ENCODE peak calls at places on chromosomes 3 and 15, in ten cellular contexts. G is GM12891; V is upper lobe of right lung; R is GM12878; N is activated CD8-positive, alpha-beta memory T cell treated with anti-CD3 and anti-CD28 coated beads for 4 hours; X is Calu3; T is HT-29; H is iPS-NIHi11; P is NCI-H1092; F is astrocyte of the spinal cord. L is an unnamed sample.

GRCh38 chr3:162390891-162391290 is 894.3 kb downstream of the OTOL1 start:
- DNase-seq in N (no peak), T (no peak), V (no peak), R (no peak), F (peak), P (no peak), H (no peak), X (no peak), G (no peak), L (no peak)

GRCh38 chr15:21270474-21270873 is 169.8 kb downstream of the POTEB3 start:
- DNase-seq in F (peak), N (no peak), T (no peak), G (no peak), X (no peak), P (no peak), V (no peak), R (no peak), H (no peak), L (no peak)

GRCh38 chr3:44981220-44981619 is 5.2 kb downstream of the EXOSC7 start:
- DNase-seq in H (no peak), N (no peak), F (no peak), P (no peak), V (no peak), R (no peak), X (no peak), T (no peak), G (no peak), L (no peak)

GRCh38 chr3:13012228-13012691 is 61.0 kb downstream of the IQSEC1 start:
- DNase-seq in V (peak), N (no peak), X (no peak), R (peak), P (peak), T (no peak), G (no peak), F (no peak), H (no peak), L (peak)

GRCh38 chr3:195807681-195808121 is 4.0 kb downstream of the MUC4 start:
- DNase-seq in G (no peak), F (no peak), P (no peak), T (no peak), R (no peak), V (no peak), N (no peak), H (no peak), X (no peak), L (peak)

GRCh38 chr15:68354923-68355322 is 77.0 kb downstream of the ITGA11 start:
- DNase-seq in V (no peak), X (no peak), P (no peak), T (no peak), N (no peak), H (no peak), F (peak), G (no peak), R (no peak), L (no peak)

GRCh38 chr15:35630570-35630969 is 84.6 kb upstream of the DPH6 start:
- DNase-seq in V (no peak), R (no peak), F (no peak), N (no peak), G (no peak), P (no peak), H (peak), T (no peak), X (peak), L (no peak)

GRCh38 chr3:123286308-123287023 is 84.7 kb downstream of the SEC22A start:
- DNase-seq in R (no peak), H (peak), P (no peak), N (no peak), V (no peak), F (peak), G (peak), T (peak), X (peak), L (no peak)

GRCh38 chr3:42541079-42541478 is 38.6 kb downstream of the VIPR1 start:
- DNase-seq in T (no peak), P (no peak), N (no peak), X (no peak), G (no peak), V (no peak), F (no peak), H (no peak), R (no peak), L (no peak)

GRCh38 chr15:73330206-73331051 is 38.3 kb downstream of the HCN4 start:
- DNase-seq in X (no peak), P (no peak), T (no peak), H (no peak), G (no peak), R (no peak), N (no peak), V (peak), F (no peak), L (no peak)

GRCh38 chr3:96622878-96623277 is 191.5 kb upstream of the EPHA6 start:
- DNase-seq in V (no peak), R (no peak), T (no peak), X (no peak), N (no peak), H (no peak), P (no peak), G (no peak), F (no peak), L (no peak)

GRCh38 chr3:123285931-123286307 is 84.2 kb downstream of the SEC22A start:
- DNase-seq in T (no peak), V (no peak), X (no peak), H (no peak), F (no peak), P (no peak), R (no peak), N (no peak), G (no peak), L (no peak)

GRCh38 chr15:76935620-76936019 is 4.1 kb downstream of the RCN2 start:
- DNase-seq in R (peak), V (no peak), G (no peak), P (no peak), X (no peak), H (no peak), F (no peak), T (no peak), N (no peak), L (no peak)

GRCh38 chr3:181913254-181913653 is 201.5 kb downstream of the SOX2 start:
- DNase-seq in G (no peak), P (no peak), R (no peak), X (no peak), H (no peak), N (no peak), V (no peak), F (no peak), T (peak), L (no peak)

GRCh38 chr3:38829404-38829803 is 13.4 kb upstream of the SCN10A start:
- DNase-seq in N (no peak), T (peak), R (no peak), P (no peak), X (peak), F (peak), V (no peak), G (no peak), H (no peak), L (no peak)

GRCh38 chr3:99532246-99532645 is 106.1 kb upstream of the COL8A1 start:
- DNase-seq in X (peak), H (peak), R (no peak), G (no peak), P (no peak), V (no peak), N (no peak), T (peak), F (peak), L (no peak)

GRCh38 chr3:181710581-181711255 is 1.0 kb upstream of the SOX2 start:
- DNase-seq in V (no peak), X (no peak), H (peak), N (no peak), T (no peak), F (peak), P (no peak), R (no peak), G (no peak), L (no peak)

GRCh38 chr3:11638669-11639402 is 4.9 kb downstream of the VGLL4 start:
- DNase-seq in H (no peak), X (no peak), P (no peak), F (no peak), R (no peak), V (no peak), G (no peak), N (no peak), T (no peak), L (no peak)

GRCh38 chr3:77407454-77407853 is 367.6 kb downstream of the ROBO2 start:
- DNase-seq in F (no peak), T (no peak), X (no peak), G (no peak), N (no peak), R (no peak), H (no peak), V (no peak), P (no peak), L (no peak)

GRCh38 chr15:74482661-74483060 is 21.7 kb upstream of the UBL7 start:
- DNase-seq in N (no peak), V (no peak), T (peak), F (no peak), H (peak), R (no peak), G (no peak), P (no peak), X (no peak), L (no peak)

GRCh38 chr15:69478259-69478687 is 25.7 kb downstream of the RPLP1 start:
- DNase-seq in P (peak), V (peak), G (peak), X (peak), H (peak), T (peak), F (peak), N (no peak), R (no peak), L (peak)

GRCh38 chr15:38252481-38253311 is at the start of gene SPRED1:
- DNase-seq in R (no peak), G (peak), X (peak), P (no peak), V (peak), H (peak), T (peak), F (no peak), N (no peak), L (peak)

GRCh38 chr3:30544811-30545210 is 61.6 kb upstream of the TGFBR2 start:
- DNase-seq in X (no peak), G (no peak), N (no peak), H (no peak), P (no peak), V (no peak), R (no peak), T (peak), F (peak), L (no peak)

GRCh38 chr3:157499342-157499963 is 3.8 kb downstream of the VEPH1 start:
- DNase-seq in N (no peak), X (peak), H (peak), R (no peak), T (peak), P (no peak), V (peak), F (peak), G (no peak), L (no peak)

GRCh38 chr15:56763496-56763895 is 30.2 kb upstream of the ZNF280D start:
- DNase-seq in T (peak), F (no peak), H (no peak), R (no peak), X (no peak), G (no peak), V (no peak), N (no peak), P (no peak), L (no peak)

GRCh38 chr15:72172796-72173195 is 24.8 kb downstream of the GRAMD2A start:
- DNase-seq in F (no peak), G (no peak), H (no peak), X (no peak), R (no peak), V (peak), N (no peak), T (no peak), P (no peak), L (no peak)

GRCh38 chr3:194870394-194871110 is 184.9 kb downstream of the FAM43A start:
- DNase-seq in N (no peak), P (no peak), X (no peak), R (no peak), T (no peak), G (no peak), V (no peak), F (peak), H (no peak), L (no peak)

GRCh38 chr3:42685363-42685881 is at the start of gene KLHL40:
- DNase-seq in T (no peak), F (no peak), P (no peak), V (no peak), H (no peak), R (no peak), X (no peak), N (no peak), G (no peak), L (peak)

GRCh38 chr3:197088370-197088769 is 58.8 kb upstream of the MELTF start:
- DNase-seq in P (no peak), V (no peak), H (no peak), T (no peak), F (no peak), R (no peak), G (no peak), X (no peak), N (no peak), L (no peak)

GRCh38 chr3:184059424-184059823 is 6.6 kb downstream of the HTR3C start:
- DNase-seq in H (no peak), X (no peak), V (no peak), T (no peak), P (no peak), R (no peak), N (no peak), F (no peak), G (no peak), L (no peak)

GRCh38 chr3:98971183-98971681 is 69.7 kb upstream of the DCBLD2 start:
- DNase-seq in X (peak), H (no peak), F (peak), N (no peak), R (no peak), G (no peak), V (no peak), P (no peak), T (peak), L (no peak)

GRCh38 chr3:165192610-165193192 is 3.5 kb downstream of the SLITRK3 start:
- DNase-seq in V (peak), H (peak), P (no peak), G (no peak), N (no peak), F (no peak), X (no peak), T (no peak), R (no peak), L (no peak)

GRCh38 chr3:58994746-58995330 is 55.0 kb downstream of the CFAP20DC start:
- DNase-seq in R (peak), H (peak), T (peak), X (peak), G (peak), P (peak), F (peak), N (no peak), V (no peak), L (no peak)

GRCh38 chr15:71151061-71151460 is 35.8 kb downstream of the THSD4 start:
- DNase-seq in V (no peak), G (no peak), X (no peak), H (no peak), T (no peak), N (no peak), R (no peak), F (peak), P (no peak), L (no peak)

GRCh38 chr15:51731549-51732267 is 5.7 kb downstream of the LYSMD2 start:
- DNase-seq in G (peak), T (peak), V (no peak), R (peak), P (no peak), X (peak), N (no peak), H (no peak), F (peak), L (no peak)

GRCh38 chr15:89707577-89707976 is 17.0 kb downstream of the WDR93 start:
- DNase-seq in V (no peak), T (no peak), P (no peak), X (no peak), R (no peak), G (no peak), H (no peak), F (no peak), N (no peak), L (no peak)